ENCODE peak calls at places on chromosome X, in five cellular contexts. H, B, A, D and W are unnamed samples.
A peak's percentile ranks its signal among the peaks of the same experiment; 100 is the strongest.

GRCh38 chrX:16699389-16699788 is 13.1 kb downstream of the CTPS2 start:
- DNase-seq in H (no peak), D (no peak), B (no peak), A (no peak), W (no peak)

GRCh38 chrX:397575-397974 is 10.9 kb upstream of the PPP2R3B start:
- DNase-seq in A (peak; percentile 27), B (peak; percentile 38), H (no peak), D (no peak), W (no peak)

GRCh38 chrX:37905436-37906147 is 58.2 kb upstream of the DYNLT3 start:
- DNase-seq in H (no peak), B (no peak), D (peak; percentile 63), A (peak; percentile 10), W (peak; percentile 27)

GRCh38 chrX:56429581-56429980 is 133.8 kb upstream of the UBQLN2 start:
- DNase-seq in D (no peak), H (no peak), A (no peak), B (no peak), W (peak; percentile 10)

GRCh38 chrX:115067812-115068211 is 50.4 kb upstream of the IL13RA2 start:
- DNase-seq in A (peak; percentile 37), D (no peak), H (no peak), B (no peak), W (no peak)

GRCh38 chrX:71100581-71101505 is 5.2 kb downstream of the FOXO4 start:
- DNase-seq in A (no peak), B (no peak), H (no peak), D (no peak), W (peak; percentile 42)

GRCh38 chrX:78517124-78517523 is 142.0 kb downstream of the RTL3 start:
- DNase-seq in D (no peak), H (peak; percentile 11), B (no peak), A (no peak), W (peak; percentile 76)

GRCh38 chrX:78092296-78092695 is 11.8 kb upstream of the PGK1 start:
- DNase-seq in D (no peak), H (no peak), B (no peak), A (peak; percentile 61), W (peak; percentile 34)

GRCh38 chrX:48779399-48779798 is 7.0 kb upstream of the GATA1 start:
- DNase-seq in H (no peak), A (no peak), B (no peak), D (no peak), W (no peak)

GRCh38 chrX:122422547-122422946 is 761.5 kb upstream of the GRIA3 start:
- DNase-seq in A (no peak), D (no peak), B (no peak), H (no peak), W (no peak)

GRCh38 chrX:121307441-121307840 is 260.0 kb downstream of the GLUD2 start:
- DNase-seq in H (peak; percentile 9), B (no peak), A (peak; percentile 70), D (no peak), W (no peak)

GRCh38 chrX:150184487-150184886 is 178.6 kb upstream of the MAMLD1 start:
- DNase-seq in B (no peak), D (no peak), H (no peak), A (no peak), W (no peak)

GRCh38 chrX:87583679-87584078 is 66.1 kb downstream of the KLHL4 start:
- DNase-seq in H (no peak), B (no peak), A (peak; percentile 39), D (no peak), W (no peak)

GRCh38 chrX:87582453-87582852 is 64.9 kb downstream of the KLHL4 start:
- DNase-seq in H (no peak), A (no peak), B (no peak), D (no peak), W (no peak)

GRCh38 chrX:87578978-87579377 is 61.4 kb downstream of the KLHL4 start:
- DNase-seq in H (no peak), D (no peak), B (no peak), A (peak; percentile 5), W (no peak)

DNA sequence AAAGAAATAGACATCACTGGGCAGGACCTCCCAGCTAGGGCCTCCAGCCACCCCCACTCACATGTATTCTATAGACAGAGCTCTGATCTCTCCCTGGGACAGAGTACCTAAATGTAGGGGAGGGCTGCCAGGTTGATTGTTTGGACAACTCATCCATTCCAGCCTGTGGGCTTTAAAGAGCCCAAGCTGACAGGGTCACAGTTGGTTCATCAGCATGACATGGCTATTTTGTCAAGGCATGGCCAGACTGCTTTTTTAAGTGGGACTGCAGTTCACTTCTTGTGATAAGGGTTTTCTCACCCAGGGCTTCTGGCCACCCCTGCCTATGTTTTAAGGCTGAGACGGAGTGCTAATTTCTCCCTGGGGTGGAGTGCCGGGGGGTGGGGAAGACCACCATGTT is 63.3 kb downstream of the KLHL4 start:
- DNase-seq in A (no peak), H (no peak), B (no peak), D (no peak), W (no peak)
- TF ChIP-seq CTCF in A (no peak), H (no peak), B (no peak), D (no peak), W (no peak)

GRCh38 chrX:118824173-118824782 is 654 bp downstream of the ZCCHC12 start:
- DNase-seq in H (no peak), D (no peak), B (no peak), A (no peak), W (peak; percentile 3)
- TF ChIP-seq CTCF in H (no peak), D (no peak), B (no peak), A (no peak), W (no peak)

GRCh38 chrX:153492543-153492942 is 2.2 kb upstream of the BGN start:
- DNase-seq in A (no peak), B (no peak), H (no peak), D (no peak), W (no peak)
- TF ChIP-seq CTCF in A (no peak), B (no peak), H (no peak), D (no peak), W (no peak)

GRCh38 chrX:9770319-9770718 is 4.7 kb upstream of the GPR143 start:
- DNase-seq in B (no peak), H (no peak), D (no peak), A (peak; percentile 3), W (no peak)

GRCh38 chrX:9775930-9776329 is 10.3 kb upstream of the GPR143 start:
- DNase-seq in H (no peak), A (no peak), B (no peak), D (no peak), W (no peak)
- TF ChIP-seq CTCF in H (no peak), A (no peak), B (no peak), D (no peak), W (no peak)

DNA sequence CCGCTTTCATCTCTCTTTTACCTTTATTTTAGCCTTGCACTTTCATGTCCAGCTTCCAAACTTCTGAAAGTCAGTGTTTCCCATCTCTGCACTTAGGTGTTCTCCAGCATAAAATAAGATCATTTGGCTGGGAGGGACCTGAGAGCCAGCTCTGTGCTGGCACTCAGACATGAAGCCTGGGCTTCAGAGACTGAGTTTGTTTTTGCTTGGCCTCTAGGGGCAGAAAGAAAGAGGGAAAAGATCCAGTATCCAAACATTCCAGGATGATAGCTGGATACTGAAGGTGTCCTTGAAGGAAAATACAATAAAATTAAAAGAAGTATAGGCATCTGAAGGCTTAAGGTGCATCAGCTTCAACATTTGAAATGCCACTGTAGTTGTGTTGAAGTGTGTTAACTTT is 202.4 kb upstream of the ZIC3 start:
- DNase-seq in D (no peak), A (no peak), H (no peak), B (no peak), W (no peak)
- TF ChIP-seq CTCF in D (no peak), A (no peak), H (no peak), B (no peak), W (no peak)

GRCh38 chrX:112839856-112840255 is 775 bp downstream of the AMOT start:
- DNase-seq in D (no peak), A (no peak), H (no peak), B (no peak), W (no peak)
- TF ChIP-seq CTCF in D (no peak), A (no peak), H (no peak), B (no peak), W (no peak)

GRCh38 chrX:39440734-39441305 is 639.6 kb downstream of the MID1IP1 start:
- DNase-seq in D (no peak), H (no peak), A (no peak), B (no peak), W (peak; percentile 46)

GRCh38 chrX:39449352-39449751 is 648.1 kb downstream of the MID1IP1 start:
- DNase-seq in A (no peak), B (no peak), D (no peak), H (no peak), W (no peak)

GRCh38 chrX:39442332-39442731 is 641.1 kb downstream of the MID1IP1 start:
- DNase-seq in B (no peak), H (no peak), D (no peak), A (no peak), W (no peak)

GRCh38 chrX:39443240-39443639 is 642.0 kb downstream of the MID1IP1 start:
- DNase-seq in D (no peak), B (no peak), A (no peak), H (no peak), W (no peak)

GRCh38 chrX:39445336-39445735 is 644.1 kb downstream of the MID1IP1 start:
- DNase-seq in A (no peak), B (no peak), H (no peak), D (no peak), W (peak; percentile 58)
- TF ChIP-seq CTCF in A (peak; percentile 30), B (peak; percentile 39), H (peak; percentile 46), D (no peak), W (no peak)

GRCh38 chrX:34467437-34467836 is 189.6 kb downstream of the TMEM47 start:
- DNase-seq in B (no peak), H (no peak), D (no peak), A (no peak), W (no peak)

DNA sequence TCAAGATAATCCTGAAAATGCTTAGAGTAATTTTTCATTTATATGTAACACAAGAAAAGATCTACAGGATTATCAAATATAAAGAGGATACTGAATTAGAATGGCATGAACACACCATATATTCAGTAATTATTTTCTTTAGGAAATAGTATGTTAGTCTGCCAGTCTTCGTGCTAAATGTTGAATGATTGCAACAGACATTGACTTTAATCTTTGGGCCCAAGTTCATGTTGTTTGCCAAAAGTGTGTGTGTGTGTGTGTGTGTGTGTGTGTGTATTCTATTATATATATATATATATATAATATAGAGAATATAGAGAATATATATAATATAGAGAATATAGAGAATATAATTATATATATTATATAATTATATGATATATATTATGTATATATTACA is 186.6 kb downstream of the TMEM47 start:
- DNase-seq in A (no peak), H (no peak), B (no peak), D (no peak), W (no peak)
- TF ChIP-seq CTCF in A (no peak), H (no peak), B (no peak), D (no peak), W (no peak)